ENCODE peak calls at places on chromosome 14, in five cellular contexts. One of them, this sample, is unnamed.

GRCh38 chr14:45247427-45247826 is 5.6 kb downstream of the MIS18BP1 start:
- DNase-seq in HFF-Myc: no peak
- DNase-seq in NCI-H1092 treated with DMSO at 0.1 percent for 48 hours: no peak
- DNase-seq in caudate nucleus: no peak
- DNase-seq in stimulated activated CD8-positive, alpha-beta memory T cell treated with anti-CD3 and anti-CD28 coated beads, Interleukin-7, amount 100 ng/mL, for 1 hour: no peak
- DNase-seq in this sample: no peak

GRCh38 chr14:80003138-80003537 is 208.2 kb downstream of the DIO2 start:
- DNase-seq in HFF-Myc: peak; percentile 39
- DNase-seq in NCI-H1092 treated with DMSO at 0.1 percent for 48 hours: peak; percentile 12
- DNase-seq in caudate nucleus: no peak
- DNase-seq in stimulated activated CD8-positive, alpha-beta memory T cell treated with anti-CD3 and anti-CD28 coated beads, Interleukin-7, amount 100 ng/mL, for 1 hour: no peak
- DNase-seq in this sample: no peak

GRCh38 chr14:61602733-61603077 is 92.6 kb upstream of the HIF1A start:
- DNase-seq in HFF-Myc: no peak
- DNase-seq in NCI-H1092 treated with DMSO at 0.1 percent for 48 hours: no peak
- DNase-seq in caudate nucleus: no peak
- DNase-seq in stimulated activated CD8-positive, alpha-beta memory T cell treated with anti-CD3 and anti-CD28 coated beads, Interleukin-7, amount 100 ng/mL, for 1 hour: no peak
- DNase-seq in this sample: no peak

GRCh38 chr14:27242874-27243273 is 645.0 kb upstream of the NOVA1 start:
- DNase-seq in HFF-Myc: no peak
- DNase-seq in NCI-H1092 treated with DMSO at 0.1 percent for 48 hours: peak; percentile 14
- DNase-seq in caudate nucleus: no peak
- DNase-seq in stimulated activated CD8-positive, alpha-beta memory T cell treated with anti-CD3 and anti-CD28 coated beads, Interleukin-7, amount 100 ng/mL, for 1 hour: no peak
- DNase-seq in this sample: no peak

GRCh38 chr14:53048631-53049030 is 97.8 kb upstream of the FERMT2 start:
- DNase-seq in HFF-Myc: no peak
- DNase-seq in NCI-H1092 treated with DMSO at 0.1 percent for 48 hours: no peak
- DNase-seq in caudate nucleus: no peak
- DNase-seq in stimulated activated CD8-positive, alpha-beta memory T cell treated with anti-CD3 and anti-CD28 coated beads, Interleukin-7, amount 100 ng/mL, for 1 hour: no peak
- DNase-seq in this sample: no peak

GRCh38 chr14:29462772-29463171 is 464.9 kb downstream of the PRKD1 start:
- DNase-seq in HFF-Myc: no peak
- DNase-seq in NCI-H1092 treated with DMSO at 0.1 percent for 48 hours: no peak
- DNase-seq in caudate nucleus: no peak
- DNase-seq in stimulated activated CD8-positive, alpha-beta memory T cell treated with anti-CD3 and anti-CD28 coated beads, Interleukin-7, amount 100 ng/mL, for 1 hour: no peak
- DNase-seq in this sample: no peak

GRCh38 chr14:98692832-98693231 is 579.2 kb downstream of the BCL11B start:
- DNase-seq in HFF-Myc: no peak
- DNase-seq in NCI-H1092 treated with DMSO at 0.1 percent for 48 hours: no peak
- DNase-seq in caudate nucleus: no peak
- DNase-seq in stimulated activated CD8-positive, alpha-beta memory T cell treated with anti-CD3 and anti-CD28 coated beads, Interleukin-7, amount 100 ng/mL, for 1 hour: no peak
- DNase-seq in this sample: no peak

GRCh38 chr14:100108840-100109593 is 43.8 kb downstream of the EVL start:
- DNase-seq in HFF-Myc: no peak
- DNase-seq in NCI-H1092 treated with DMSO at 0.1 percent for 48 hours: no peak
- DNase-seq in caudate nucleus: no peak
- DNase-seq in stimulated activated CD8-positive, alpha-beta memory T cell treated with anti-CD3 and anti-CD28 coated beads, Interleukin-7, amount 100 ng/mL, for 1 hour: no peak
- DNase-seq in this sample: no peak

GRCh38 chr14:104133496-104133895 is 4.9 kb upstream of the KIF26A start:
- DNase-seq in HFF-Myc: no peak
- DNase-seq in NCI-H1092 treated with DMSO at 0.1 percent for 48 hours: no peak
- DNase-seq in caudate nucleus: no peak
- DNase-seq in stimulated activated CD8-positive, alpha-beta memory T cell treated with anti-CD3 and anti-CD28 coated beads, Interleukin-7, amount 100 ng/mL, for 1 hour: no peak
- DNase-seq in this sample: no peak

GRCh38 chr14:99829450-99829849 is 36.2 kb downstream of the EML1 start:
- DNase-seq in HFF-Myc: no peak
- DNase-seq in NCI-H1092 treated with DMSO at 0.1 percent for 48 hours: no peak
- DNase-seq in caudate nucleus: no peak
- DNase-seq in stimulated activated CD8-positive, alpha-beta memory T cell treated with anti-CD3 and anti-CD28 coated beads, Interleukin-7, amount 100 ng/mL, for 1 hour: no peak
- DNase-seq in this sample: no peak

GRCh38 chr14:21219561-21220111 is 49.6 kb downstream of the HNRNPC start:
- DNase-seq in HFF-Myc: peak; percentile 22
- DNase-seq in NCI-H1092 treated with DMSO at 0.1 percent for 48 hours: no peak
- DNase-seq in caudate nucleus: no peak
- DNase-seq in stimulated activated CD8-positive, alpha-beta memory T cell treated with anti-CD3 and anti-CD28 coated beads, Interleukin-7, amount 100 ng/mL, for 1 hour: no peak
- DNase-seq in this sample: no peak

GRCh38 chr14:32382704-32383103 is 53.6 kb downstream of the AKAP6 start:
- DNase-seq in HFF-Myc: peak; percentile 24
- DNase-seq in NCI-H1092 treated with DMSO at 0.1 percent for 48 hours: no peak
- DNase-seq in caudate nucleus: peak; percentile 16
- DNase-seq in stimulated activated CD8-positive, alpha-beta memory T cell treated with anti-CD3 and anti-CD28 coated beads, Interleukin-7, amount 100 ng/mL, for 1 hour: no peak
- DNase-seq in this sample: peak; percentile 21

GRCh38 chr14:90091393-90091792 is 29.6 kb downstream of the KCNK13 start:
- DNase-seq in HFF-Myc: no peak
- DNase-seq in NCI-H1092 treated with DMSO at 0.1 percent for 48 hours: peak; percentile 69
- DNase-seq in caudate nucleus: no peak
- DNase-seq in stimulated activated CD8-positive, alpha-beta memory T cell treated with anti-CD3 and anti-CD28 coated beads, Interleukin-7, amount 100 ng/mL, for 1 hour: no peak
- DNase-seq in this sample: no peak

GRCh38 chr14:61586539-61587396 is 108.5 kb upstream of the HIF1A start:
- DNase-seq in HFF-Myc: no peak
- DNase-seq in NCI-H1092 treated with DMSO at 0.1 percent for 48 hours: no peak
- DNase-seq in caudate nucleus: no peak
- DNase-seq in stimulated activated CD8-positive, alpha-beta memory T cell treated with anti-CD3 and anti-CD28 coated beads, Interleukin-7, amount 100 ng/mL, for 1 hour: no peak
- DNase-seq in this sample: no peak

GRCh38 chr14:50601405-50601804 is 41.5 kb downstream of the ATL1 start:
- DNase-seq in HFF-Myc: no peak
- DNase-seq in NCI-H1092 treated with DMSO at 0.1 percent for 48 hours: no peak
- DNase-seq in caudate nucleus: no peak
- DNase-seq in stimulated activated CD8-positive, alpha-beta memory T cell treated with anti-CD3 and anti-CD28 coated beads, Interleukin-7, amount 100 ng/mL, for 1 hour: no peak
- DNase-seq in this sample: no peak

GRCh38 chr14:94548999-94549985 is 11.9 kb upstream of the SERPINA4 start:
- DNase-seq in HFF-Myc: peak; percentile 1
- DNase-seq in NCI-H1092 treated with DMSO at 0.1 percent for 48 hours: peak; percentile 18
- DNase-seq in caudate nucleus: peak; percentile 43
- DNase-seq in stimulated activated CD8-positive, alpha-beta memory T cell treated with anti-CD3 and anti-CD28 coated beads, Interleukin-7, amount 100 ng/mL, for 1 hour: peak; percentile 39
- DNase-seq in this sample: peak; percentile 35

GRCh38 chr14:91749857-91750256 is 18.0 kb upstream of the CATSPERB start:
- DNase-seq in HFF-Myc: no peak
- DNase-seq in NCI-H1092 treated with DMSO at 0.1 percent for 48 hours: no peak
- DNase-seq in caudate nucleus: no peak
- DNase-seq in stimulated activated CD8-positive, alpha-beta memory T cell treated with anti-CD3 and anti-CD28 coated beads, Interleukin-7, amount 100 ng/mL, for 1 hour: no peak
- DNase-seq in this sample: no peak

GRCh38 chr14:104749111-104749649 is 3.8 kb upstream of the SIVA1 start:
- DNase-seq in HFF-Myc: no peak
- DNase-seq in NCI-H1092 treated with DMSO at 0.1 percent for 48 hours: peak; percentile 32
- DNase-seq in caudate nucleus: peak; percentile 66
- DNase-seq in stimulated activated CD8-positive, alpha-beta memory T cell treated with anti-CD3 and anti-CD28 coated beads, Interleukin-7, amount 100 ng/mL, for 1 hour: no peak
- DNase-seq in this sample: peak; percentile 70